ENCODE peak calls at places on chromosomes 5 and 9, in six cellular contexts. One of them, this sample, is unnamed.

GRCh38 chr9:75451045-75451444 is 362.7 kb downstream of the OSTF1 start:
- DNase-seq in NCI-H2081: no peak
- DNase-seq in germinal center: no peak
- DNase-seq in activated T-cell treated with anti-CD3 and anti-CD28 coated beads, Interleukin-2, amount 50 U/mL, for 24 hours: no peak
- DNase-seq in HEK293T: no peak
- DNase-seq in tibial artery: no peak
- DNase-seq in this sample: no peak

GRCh38 chr5:127001621-127002296 is 28.6 kb downstream of the MARCHF3 start:
- DNase-seq in NCI-H2081: no peak
- DNase-seq in germinal center: no peak
- DNase-seq in activated T-cell treated with anti-CD3 and anti-CD28 coated beads, Interleukin-2, amount 50 U/mL, for 24 hours: no peak
- DNase-seq in HEK293T: no peak
- DNase-seq in tibial artery: no peak
- DNase-seq in this sample: peak; percentile 93

GRCh38 chr9:99231708-99232107 is 9.6 kb downstream of the SEC61B start:
- DNase-seq in NCI-H2081: no peak
- DNase-seq in germinal center: peak; percentile 52
- DNase-seq in activated T-cell treated with anti-CD3 and anti-CD28 coated beads, Interleukin-2, amount 50 U/mL, for 24 hours: no peak
- DNase-seq in HEK293T: no peak
- DNase-seq in tibial artery: no peak
- DNase-seq in this sample: peak; percentile 39

GRCh38 chr9:136946893-136947891 is 2.1 kb downstream of the C8G start:
- DNase-seq in NCI-H2081: no peak
- DNase-seq in germinal center: no peak
- DNase-seq in activated T-cell treated with anti-CD3 and anti-CD28 coated beads, Interleukin-2, amount 50 U/mL, for 24 hours: no peak
- DNase-seq in HEK293T: no peak
- DNase-seq in tibial artery: no peak
- DNase-seq in this sample: no peak

GRCh38 chr9:18826248-18826647 is 206.8 kb downstream of the SAXO1 start:
- DNase-seq in NCI-H2081: peak; percentile 46
- DNase-seq in germinal center: no peak
- DNase-seq in activated T-cell treated with anti-CD3 and anti-CD28 coated beads, Interleukin-2, amount 50 U/mL, for 24 hours: no peak
- DNase-seq in HEK293T: no peak
- DNase-seq in tibial artery: no peak
- DNase-seq in this sample: no peak

GRCh38 chr5:870973-871372 is 20.2 kb upstream of the ZDHHC11 start:
- DNase-seq in NCI-H2081: no peak
- DNase-seq in germinal center: no peak
- DNase-seq in activated T-cell treated with anti-CD3 and anti-CD28 coated beads, Interleukin-2, amount 50 U/mL, for 24 hours: no peak
- DNase-seq in HEK293T: no peak
- DNase-seq in tibial artery: no peak
- DNase-seq in this sample: no peak

GRCh38 chr5:143002459-143003327 is 232.5 kb downstream of the ARHGAP26 start:
- DNase-seq in NCI-H2081: peak; percentile 21
- DNase-seq in germinal center: peak; percentile 65
- DNase-seq in activated T-cell treated with anti-CD3 and anti-CD28 coated beads, Interleukin-2, amount 50 U/mL, for 24 hours: peak; percentile 53
- DNase-seq in HEK293T: peak; percentile 32
- DNase-seq in tibial artery: no peak
- DNase-seq in this sample: peak; percentile 91

GRCh38 chr9:131747352-131747751 is 7.5 kb upstream of the RAPGEF1 start:
- DNase-seq in NCI-H2081: peak; percentile 58
- DNase-seq in germinal center: peak; percentile 28
- DNase-seq in activated T-cell treated with anti-CD3 and anti-CD28 coated beads, Interleukin-2, amount 50 U/mL, for 24 hours: no peak
- DNase-seq in HEK293T: no peak
- DNase-seq in tibial artery: no peak
- DNase-seq in this sample: peak; percentile 81

GRCh38 chr5:35319231-35320002 is 89.1 kb upstream of the PRLR start:
- DNase-seq in NCI-H2081: no peak
- DNase-seq in germinal center: no peak
- DNase-seq in activated T-cell treated with anti-CD3 and anti-CD28 coated beads, Interleukin-2, amount 50 U/mL, for 24 hours: peak; percentile 61
- DNase-seq in HEK293T: no peak
- DNase-seq in tibial artery: peak; percentile 81
- DNase-seq in this sample: peak; percentile 62

GRCh38 chr5:61813361-61813760 is 481.3 kb downstream of the ZSWIM6 start:
- DNase-seq in NCI-H2081: no peak
- DNase-seq in germinal center: no peak
- DNase-seq in activated T-cell treated with anti-CD3 and anti-CD28 coated beads, Interleukin-2, amount 50 U/mL, for 24 hours: no peak
- DNase-seq in HEK293T: no peak
- DNase-seq in tibial artery: no peak
- DNase-seq in this sample: no peak

GRCh38 chr5:36685631-36686147 is 79.3 kb downstream of the SLC1A3 start:
- DNase-seq in NCI-H2081: no peak
- DNase-seq in germinal center: no peak
- DNase-seq in activated T-cell treated with anti-CD3 and anti-CD28 coated beads, Interleukin-2, amount 50 U/mL, for 24 hours: no peak
- DNase-seq in HEK293T: no peak
- DNase-seq in tibial artery: no peak
- DNase-seq in this sample: peak; percentile 14

GRCh38 chr5:149837680-149838269 is 106.8 kb downstream of the PDE6A start:
- DNase-seq in NCI-H2081: peak; percentile 38
- DNase-seq in germinal center: no peak
- DNase-seq in activated T-cell treated with anti-CD3 and anti-CD28 coated beads, Interleukin-2, amount 50 U/mL, for 24 hours: no peak
- DNase-seq in HEK293T: peak; percentile 70
- DNase-seq in tibial artery: no peak
- DNase-seq in this sample: peak; percentile 77

GRCh38 chr9:37229882-37230482 is 109.6 kb downstream of the ZCCHC7 start:
- DNase-seq in NCI-H2081: peak; percentile 10
- DNase-seq in germinal center: no peak
- DNase-seq in activated T-cell treated with anti-CD3 and anti-CD28 coated beads, Interleukin-2, amount 50 U/mL, for 24 hours: no peak
- DNase-seq in HEK293T: no peak
- DNase-seq in tibial artery: no peak
- DNase-seq in this sample: peak; percentile 42

GRCh38 chr9:89677696-89678393 is 73.0 kb downstream of the GADD45G start:
- DNase-seq in NCI-H2081: peak; percentile 98
- DNase-seq in germinal center: no peak
- DNase-seq in activated T-cell treated with anti-CD3 and anti-CD28 coated beads, Interleukin-2, amount 50 U/mL, for 24 hours: no peak
- DNase-seq in HEK293T: no peak
- DNase-seq in tibial artery: no peak
- DNase-seq in this sample: no peak

GRCh38 chr5:120771181-120771580 is 307.1 kb downstream of the PRR16 start:
- DNase-seq in NCI-H2081: no peak
- DNase-seq in germinal center: no peak
- DNase-seq in activated T-cell treated with anti-CD3 and anti-CD28 coated beads, Interleukin-2, amount 50 U/mL, for 24 hours: no peak
- DNase-seq in HEK293T: no peak
- DNase-seq in tibial artery: no peak
- DNase-seq in this sample: no peak

GRCh38 chr5:180069589-180070247 is 1.8 kb downstream of the RNF130 start:
- DNase-seq in NCI-H2081: peak; percentile 8
- DNase-seq in germinal center: no peak
- DNase-seq in activated T-cell treated with anti-CD3 and anti-CD28 coated beads, Interleukin-2, amount 50 U/mL, for 24 hours: no peak
- DNase-seq in HEK293T: no peak
- DNase-seq in tibial artery: no peak
- DNase-seq in this sample: peak; percentile 33

GRCh38 chr5:109297900-109298299 is 111.9 kb downstream of the PJA2 start:
- DNase-seq in NCI-H2081: no peak
- DNase-seq in germinal center: no peak
- DNase-seq in activated T-cell treated with anti-CD3 and anti-CD28 coated beads, Interleukin-2, amount 50 U/mL, for 24 hours: no peak
- DNase-seq in HEK293T: no peak
- DNase-seq in tibial artery: no peak
- DNase-seq in this sample: no peak

GRCh38 chr9:80049096-80049495 is 477.3 kb downstream of the TLE4 start:
- DNase-seq in NCI-H2081: no peak
- DNase-seq in germinal center: no peak
- DNase-seq in activated T-cell treated with anti-CD3 and anti-CD28 coated beads, Interleukin-2, amount 50 U/mL, for 24 hours: no peak
- DNase-seq in HEK293T: no peak
- DNase-seq in tibial artery: no peak
- DNase-seq in this sample: peak; percentile 29

GRCh38 chr5:145236127-145236526 is 599.0 kb downstream of the PRELID2 start:
- DNase-seq in NCI-H2081: no peak
- DNase-seq in germinal center: no peak
- DNase-seq in activated T-cell treated with anti-CD3 and anti-CD28 coated beads, Interleukin-2, amount 50 U/mL, for 24 hours: no peak
- DNase-seq in HEK293T: no peak
- DNase-seq in tibial artery: no peak
- DNase-seq in this sample: no peak

GRCh38 chr5:170287532-170287931 is 10.0 kb downstream of the LCP2 start:
- DNase-seq in NCI-H2081: no peak
- DNase-seq in germinal center: no peak
- DNase-seq in activated T-cell treated with anti-CD3 and anti-CD28 coated beads, Interleukin-2, amount 50 U/mL, for 24 hours: no peak
- DNase-seq in HEK293T: no peak
- DNase-seq in tibial artery: peak; percentile 79
- DNase-seq in this sample: no peak

GRCh38 chr5:150079655-150080461 is 6.5 kb downstream of the CSF1R start:
- DNase-seq in NCI-H2081: no peak
- DNase-seq in germinal center: no peak
- DNase-seq in activated T-cell treated with anti-CD3 and anti-CD28 coated beads, Interleukin-2, amount 50 U/mL, for 24 hours: peak; percentile 11
- DNase-seq in HEK293T: no peak
- DNase-seq in tibial artery: no peak
- DNase-seq in this sample: no peak

GRCh38 chr5:78830647-78831046 is 154.5 kb downstream of the ARSB start:
- DNase-seq in NCI-H2081: no peak
- DNase-seq in germinal center: no peak
- DNase-seq in activated T-cell treated with anti-CD3 and anti-CD28 coated beads, Interleukin-2, amount 50 U/mL, for 24 hours: no peak
- DNase-seq in HEK293T: no peak
- DNase-seq in tibial artery: no peak
- DNase-seq in this sample: no peak

GRCh38 chr9:14323969-14324366 is 10.0 kb upstream of the NFIB start:
- DNase-seq in NCI-H2081: no peak
- DNase-seq in germinal center: no peak
- DNase-seq in activated T-cell treated with anti-CD3 and anti-CD28 coated beads, Interleukin-2, amount 50 U/mL, for 24 hours: no peak
- DNase-seq in HEK293T: no peak
- DNase-seq in tibial artery: no peak
- DNase-seq in this sample: no peak

GRCh38 chr5:65047948-65048690 is 279.4 kb downstream of the CWC27 start:
- DNase-seq in NCI-H2081: no peak
- DNase-seq in germinal center: no peak
- DNase-seq in activated T-cell treated with anti-CD3 and anti-CD28 coated beads, Interleukin-2, amount 50 U/mL, for 24 hours: no peak
- DNase-seq in HEK293T: no peak
- DNase-seq in tibial artery: no peak
- DNase-seq in this sample: no peak

GRCh38 chr9:16726718-16727451 is 143.6 kb downstream of the BNC2 start:
- DNase-seq in NCI-H2081: peak; percentile 60
- DNase-seq in germinal center: no peak
- DNase-seq in activated T-cell treated with anti-CD3 and anti-CD28 coated beads, Interleukin-2, amount 50 U/mL, for 24 hours: no peak
- DNase-seq in HEK293T: peak; percentile 45
- DNase-seq in tibial artery: peak; percentile 89
- DNase-seq in this sample: peak; percentile 87

GRCh38 chr9:129490583-129491485 is 130.1 kb downstream of the C9orf50 start:
- DNase-seq in NCI-H2081: no peak
- DNase-seq in germinal center: no peak
- DNase-seq in activated T-cell treated with anti-CD3 and anti-CD28 coated beads, Interleukin-2, amount 50 U/mL, for 24 hours: no peak
- DNase-seq in HEK293T: no peak
- DNase-seq in tibial artery: peak; percentile 76
- DNase-seq in this sample: peak; percentile 43

GRCh38 chr9:96668868-96669534 is 13.9 kb upstream of the PRXL2C start:
- DNase-seq in NCI-H2081: no peak
- DNase-seq in germinal center: no peak
- DNase-seq in activated T-cell treated with anti-CD3 and anti-CD28 coated beads, Interleukin-2, amount 50 U/mL, for 24 hours: no peak
- DNase-seq in HEK293T: no peak
- DNase-seq in tibial artery: no peak
- DNase-seq in this sample: no peak

GRCh38 chr5:59190746-59191145 is 607.9 kb downstream of the RAB3C start:
- DNase-seq in NCI-H2081: no peak
- DNase-seq in germinal center: no peak
- DNase-seq in activated T-cell treated with anti-CD3 and anti-CD28 coated beads, Interleukin-2, amount 50 U/mL, for 24 hours: no peak
- DNase-seq in HEK293T: no peak
- DNase-seq in tibial artery: no peak
- DNase-seq in this sample: peak; percentile 45

GRCh38 chr9:106927916-106928315 is 65.0 kb downstream of the ZNF462 start:
- DNase-seq in NCI-H2081: no peak
- DNase-seq in germinal center: no peak
- DNase-seq in activated T-cell treated with anti-CD3 and anti-CD28 coated beads, Interleukin-2, amount 50 U/mL, for 24 hours: no peak
- DNase-seq in HEK293T: no peak
- DNase-seq in tibial artery: no peak
- DNase-seq in this sample: no peak

GRCh38 chr5:38640012-38640395 is 83.6 kb upstream of the LIFR start:
- DNase-seq in NCI-H2081: no peak
- DNase-seq in germinal center: no peak
- DNase-seq in activated T-cell treated with anti-CD3 and anti-CD28 coated beads, Interleukin-2, amount 50 U/mL, for 24 hours: no peak
- DNase-seq in HEK293T: no peak
- DNase-seq in tibial artery: no peak
- DNase-seq in this sample: peak; percentile 68

GRCh38 chr5:158060216-158060615 is 201.3 kb upstream of the CLINT1 start:
- DNase-seq in NCI-H2081: no peak
- DNase-seq in germinal center: no peak
- DNase-seq in activated T-cell treated with anti-CD3 and anti-CD28 coated beads, Interleukin-2, amount 50 U/mL, for 24 hours: no peak
- DNase-seq in HEK293T: no peak
- DNase-seq in tibial artery: no peak
- DNase-seq in this sample: no peak

GRCh38 chr9:77912895-77913693 is 118.5 kb downstream of the GNAQ start:
- DNase-seq in NCI-H2081: no peak
- DNase-seq in germinal center: no peak
- DNase-seq in activated T-cell treated with anti-CD3 and anti-CD28 coated beads, Interleukin-2, amount 50 U/mL, for 24 hours: no peak
- DNase-seq in HEK293T: no peak
- DNase-seq in tibial artery: no peak
- DNase-seq in this sample: peak; percentile 16

GRCh38 chr9:126420643-126421564 is 94.3 kb downstream of the MVB12B start:
- DNase-seq in NCI-H2081: peak; percentile 94
- DNase-seq in germinal center: no peak
- DNase-seq in activated T-cell treated with anti-CD3 and anti-CD28 coated beads, Interleukin-2, amount 50 U/mL, for 24 hours: no peak
- DNase-seq in HEK293T: no peak
- DNase-seq in tibial artery: no peak
- DNase-seq in this sample: peak; percentile 29